ENCODE peak calls at places on chromosomes 5 and 9, in eight cellular contexts. Z is IMR-90; Q is psoas muscle; P is CD8-positive, alpha-beta T cell; A is transverse colon; B is mesenchymal stem cell; D is mesendoderm; W is aorta. F is an unnamed sample.

GRCh38 chr5:94241288-94241651 is 377.1 kb downstream of the KIAA0825 start:
- DNase-seq in D (no peak), Z (peak; percentile 38), P (no peak), B (no peak), Q (no peak), W (no peak), A (no peak), F (no peak)

GRCh38 chr5:14144586-14145355 is 1.6 kb downstream of the TRIO start:
- DNase-seq in A (peak; percentile 72), W (peak; percentile 72), B (peak; percentile 66), D (peak; percentile 80), P (peak; percentile 53), Z (peak; percentile 52), Q (peak; percentile 80), F (peak; percentile 51)

GRCh38 chr5:79471556-79471955 is 42.4 kb downstream of the HOMER1 start:
- DNase-seq in W (no peak), Z (no peak), Q (no peak), P (no peak), B (no peak), A (no peak), D (no peak), F (no peak)

GRCh38 chr5:153974131-153974812 is 64.4 kb downstream of the FAM114A2 start:
- DNase-seq in B (peak; percentile 50), P (no peak), Z (peak; percentile 40), W (no peak), Q (no peak), D (peak; percentile 57), A (peak; percentile 19), F (no peak)

GRCh38 chr9:126805546-126806262 is 864 bp downstream of the ZBTB43 start:
- DNase-seq in D (peak; percentile 69), Q (peak; percentile 94), W (peak; percentile 61), P (peak; percentile 70), Z (peak; percentile 39), B (peak; percentile 89), A (peak; percentile 74), F (peak; percentile 13)

GRCh38 chr5:40972434-40972833 is 63.1 kb downstream of the C7 start:
- DNase-seq in Z (no peak), W (no peak), A (no peak), P (no peak), Q (no peak), D (no peak), B (no peak), F (no peak)

GRCh38 chr9:129656795-129657390 is 8.6 kb upstream of the PRRX2 start:
- DNase-seq in Z (peak; percentile 85), D (no peak), W (no peak), P (no peak), B (peak; percentile 91), A (no peak), Q (no peak), F (no peak)

GRCh38 chr9:112049834-112050516 is 125.1 kb downstream of the SUSD1 start:
- DNase-seq in B (no peak), P (no peak), Q (no peak), Z (no peak), A (no peak), D (no peak), W (no peak), F (no peak)

GRCh38 chr5:84885479-84886258 is 501.0 kb upstream of the EDIL3 start:
- DNase-seq in A (no peak), B (peak; percentile 58), P (no peak), W (peak; percentile 49), Z (peak; percentile 78), D (peak; percentile 30), Q (no peak), F (no peak)

GRCh38 chr9:21591221-21592062 is 109.3 kb upstream of the IFNE start:
- DNase-seq in Q (peak; percentile 65), A (peak; percentile 15), W (peak; percentile 78), D (peak; percentile 95), B (peak; percentile 96), Z (peak; percentile 99), P (no peak), F (peak; percentile 53)

GRCh38 chr5:38414348-38414747 is 142.1 kb downstream of the LIFR start:
- DNase-seq in Q (no peak), D (no peak), A (no peak), B (peak; percentile 18), W (no peak), Z (peak; percentile 53), P (no peak), F (no peak)

GRCh38 chr5:113089653-113090335 is 113.2 kb downstream of the DCP2 start:
- DNase-seq in Q (no peak), A (no peak), D (no peak), P (no peak), B (no peak), Z (peak; percentile 54), W (no peak), F (no peak)

GRCh38 chr9:92608221-92609141 is 61.5 kb downstream of the IPPK start:
- DNase-seq in Z (no peak), A (no peak), D (no peak), B (no peak), P (no peak), Q (no peak), W (peak; percentile 70), F (no peak)

GRCh38 chr5:122942164-122942914 is 94.2 kb downstream of the PPIC start:
- DNase-seq in Z (peak; percentile 4), A (no peak), B (peak; percentile 31), Q (no peak), D (peak; percentile 64), P (no peak), W (no peak), F (no peak)

GRCh38 chr5:103772248-103772647 is 209.7 kb upstream of the NUDT12 start:
- DNase-seq in B (no peak), A (no peak), D (no peak), P (no peak), Q (no peak), W (no peak), Z (no peak), F (no peak)

GRCh38 chr5:151598984-151599383 is 7.9 kb upstream of the FAT2 start:
- DNase-seq in Z (no peak), A (no peak), B (no peak), W (no peak), D (no peak), Q (no peak), P (no peak), F (no peak)

GRCh38 chr9:88678431-88678830 is 143.5 kb downstream of the NXNL2 start:
- DNase-seq in B (no peak), P (no peak), D (no peak), A (no peak), Q (no peak), W (no peak), Z (no peak), F (no peak)

GRCh38 chr5:101995585-101995984 is 300.5 kb downstream of the SLCO4C1 start:
- DNase-seq in B (no peak), W (no peak), D (peak; percentile 84), P (no peak), A (no peak), Z (no peak), Q (no peak), F (no peak)

GRCh38 chr5:176364765-176365662 is at the start of gene ARL10:
- DNase-seq in B (peak; percentile 15), Z (peak; percentile 20), A (peak; percentile 41), Q (peak; percentile 66), W (peak; percentile 64), P (peak; percentile 66), D (peak; percentile 27), F (peak; percentile 42)

GRCh38 chr9:14865206-14865605 is 45.0 kb downstream of the FREM1 start:
- DNase-seq in B (no peak), P (no peak), Z (no peak), W (no peak), Q (no peak), D (no peak), A (no peak), F (no peak)

DNA sequence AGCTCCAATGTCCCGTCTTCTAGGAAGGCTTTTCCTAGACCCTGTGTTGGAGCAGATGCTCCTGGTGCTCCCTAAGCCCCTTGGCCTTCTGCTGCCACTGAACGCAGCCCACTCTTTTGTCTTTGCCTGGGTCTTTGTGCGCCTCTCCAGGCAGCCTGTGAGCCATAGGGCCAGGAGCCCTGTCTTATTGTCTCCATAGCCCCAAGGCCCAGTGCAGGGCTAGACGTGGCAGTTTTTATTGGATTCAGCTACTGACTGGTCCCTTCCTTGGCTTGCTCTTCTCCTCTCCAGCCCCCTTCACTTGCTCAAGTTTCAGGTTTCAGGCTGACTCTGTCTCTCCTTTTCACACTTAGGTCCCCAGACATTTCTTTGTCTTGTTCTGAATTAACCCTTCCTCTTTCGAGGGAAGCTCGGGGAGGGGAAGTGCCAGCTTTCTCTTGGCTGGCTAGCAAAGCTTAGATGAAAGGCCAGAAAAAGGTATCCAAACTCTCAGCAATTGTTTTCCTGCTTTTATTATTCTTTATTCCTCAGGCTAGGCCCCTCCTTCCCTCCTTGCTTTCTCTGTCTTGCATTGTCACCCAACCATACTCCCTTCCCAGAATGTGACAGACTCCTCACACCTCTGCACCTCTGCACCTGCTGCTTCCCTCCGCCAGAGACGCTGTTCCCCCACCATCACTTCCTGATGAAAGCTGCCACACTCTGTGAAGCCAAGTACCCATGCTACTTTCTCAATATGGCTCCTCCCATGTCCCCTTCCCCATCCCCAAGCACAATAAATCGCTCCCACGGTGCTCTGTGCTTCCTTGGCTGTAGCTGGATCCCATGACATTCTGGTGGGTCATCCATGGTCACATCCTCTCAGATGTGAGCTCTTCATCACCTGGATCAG is 101.6 kb upstream of the CPEB4 start:
- DNase-seq in A (no peak), D (peak; percentile 56), Z (no peak), Q (no peak), B (no peak), P (no peak), W (no peak), F (no peak)
- H3K4me1 ChIP-seq in A (peaks cover 10% of the 10 kb centered on the region), D (peaks cover 2% of the 10 kb centered on the region), Z (peaks cover 19% of the 10 kb centered on the region), Q (peaks cover 18% of the 10 kb centered on the region), B (peaks cover 13% of the 10 kb centered on the region), P (peaks cover 6% of the 10 kb centered on the region), W (no peaks in the 10 kb centered on the region), F (peaks cover 11% of the 10 kb centered on the region)

GRCh38 chr5:114391321-114391720 is 29.5 kb downstream of the KCNN2 start:
- DNase-seq in A (no peak), D (no peak), Z (peak; percentile 76), W (no peak), B (peak; percentile 51), P (no peak), Q (no peak), F (no peak)
- H3K4me1 ChIP-seq in A (peaks cover 10% of the 10 kb centered on the region), D (no peaks in the 10 kb centered on the region), Z (no peaks in the 10 kb centered on the region), W (no peaks in the 10 kb centered on the region), B (no peaks in the 10 kb centered on the region), P (no peaks in the 10 kb centered on the region), Q (no peaks in the 10 kb centered on the region), F (no peaks in the 10 kb centered on the region)

GRCh38 chr9:134961331-134962064 is 43.8 kb upstream of the FCN1 start:
- DNase-seq in B (no peak), D (no peak), A (no peak), Z (no peak), Q (peak; percentile 38), W (peak; percentile 35), P (no peak), F (no peak)
- H3K4me1 ChIP-seq in B (no peaks in the 10 kb centered on the region), D (no peaks in the 10 kb centered on the region), A (no peaks in the 10 kb centered on the region), Z (no peaks in the 10 kb centered on the region), Q (no peaks in the 10 kb centered on the region), W (no peaks in the 10 kb centered on the region), P (no peaks in the 10 kb centered on the region), F (no peaks in the 10 kb centered on the region)

GRCh38 chr9:98178874-98179850 is 13.3 kb downstream of the CORO2A start:
- DNase-seq in Q (no peak), D (no peak), W (no peak), B (no peak), P (no peak), A (no peak), Z (no peak), F (no peak)
- H3K4me1 ChIP-seq in Q (no peaks in the 10 kb centered on the region), D (peaks cover 2% of the 10 kb centered on the region), W (no peaks in the 10 kb centered on the region), B (no peaks in the 10 kb centered on the region), P (peaks cover 7% of the 10 kb centered on the region), A (peaks cover 8% of the 10 kb centered on the region), Z (no peaks in the 10 kb centered on the region), F (no peaks in the 10 kb centered on the region)